ENCODE peak calls at places on chromosomes 7 and 10, in nine cellular contexts. S is AG04450, O is HCT116, M is NCI-H345, V is NCI-H510A treated with DMSO at 0.1 percent for 48 hours, B is PC-3, Y is foreskin fibroblast, U is heart left ventricle, Q is IMR-90. G is an unnamed sample.

GRCh38 chr10:36224431-36224985 is 582.4 kb upstream of the FZD8 start:
- DNase-seq in S (no peak), O (no peak), M (no peak), V (no peak), B (peak), Y (no peak), U (no peak), Q (peak), G (no peak)

GRCh38 chr10:61795551-61795950 is 105.9 kb upstream of the ARID5B start:
- DNase-seq in S (no peak), O (no peak), M (no peak), V (peak), B (peak), Y (no peak), U (no peak), Q (no peak), G (no peak)

GRCh38 chr10:71282323-71282680 is 36.8 kb upstream of the SLC29A3 start:
- DNase-seq in S (no peak), O (no peak), M (no peak), V (no peak), B (no peak), Y (no peak), U (peak), Q (no peak), G (no peak)

GRCh38 chr7:68015098-68015497 is 1018.5 kb downstream of the TYW1 start:
- DNase-seq in S (no peak), O (no peak), M (no peak), V (no peak), B (no peak), Y (no peak), U (no peak), Q (no peak), G (no peak)

GRCh38 chr7:137625197-137625596 is 221.6 kb downstream of the DGKI start:
- DNase-seq in S (no peak), O (peak), M (no peak), V (no peak), B (peak), Y (no peak), U (no peak), Q (peak), G (no peak)

GRCh38 chr7:1802899-1803298 is 132.8 kb downstream of the ELFN1 start:
- DNase-seq in S (no peak), O (no peak), M (no peak), V (no peak), B (no peak), Y (no peak), U (no peak), Q (no peak), G (no peak)

GRCh38 chr7:155533120-155533826 is 13.1 kb downstream of the CNPY1 start:
- DNase-seq in S (no peak), O (no peak), M (peak), V (no peak), B (no peak), Y (peak), U (no peak), Q (no peak), G (no peak)

GRCh38 chr10:9091515-9092093 is 1037.1 kb downstream of the GATA3 start:
- DNase-seq in S (no peak), O (no peak), M (no peak), V (no peak), B (no peak), Y (no peak), U (no peak), Q (no peak), G (peak)

GRCh38 chr7:8751557-8752231 is 318.3 kb downstream of the NXPH1 start:
- DNase-seq in S (no peak), O (no peak), M (peak), V (peak), B (no peak), Y (no peak), U (no peak), Q (no peak), G (no peak)

GRCh38 chr7:31314781-31315180 is 25.7 kb downstream of the NEUROD6 start:
- DNase-seq in S (no peak), O (no peak), M (no peak), V (no peak), B (no peak), Y (no peak), U (no peak), Q (no peak), G (no peak)

GRCh38 chr10:129161184-129161583 is 305.9 kb upstream of the MGMT start:
- DNase-seq in S (no peak), O (no peak), M (no peak), V (no peak), B (peak), Y (peak), U (no peak), Q (peak), G (no peak)

GRCh38 chr10:88071814-88072380 is 208.5 kb downstream of the PTEN start:
- DNase-seq in S (no peak), O (no peak), M (no peak), V (peak), B (no peak), Y (peak), U (peak), Q (no peak), G (no peak)

GRCh38 chr7:100974021-100974420 is 4.7 kb downstream of the MUC12 start:
- DNase-seq in S (no peak), O (no peak), M (no peak), V (no peak), B (peak), Y (peak), U (no peak), Q (no peak), G (no peak)

GRCh38 chr10:73625004-73625883 is 16.0 kb downstream of the MYOZ1 start:
- DNase-seq in S (no peak), O (no peak), M (peak), V (peak), B (peak), Y (peak), U (no peak), Q (peak), G (no peak)

GRCh38 chr7:29612596-29612995 is 49.0 kb downstream of the PRR15 start:
- DNase-seq in S (no peak), O (no peak), M (no peak), V (no peak), B (peak), Y (peak), U (no peak), Q (no peak), G (no peak)

GRCh38 chr10:103884681-103885139 is 29.3 kb upstream of the SH3PXD2A start:
- DNase-seq in S (no peak), O (no peak), M (peak), V (peak), B (peak), Y (peak), U (no peak), Q (peak), G (no peak)

GRCh38 chr7:27097686-27098492 is 2.1 kb upstream of the HOXA1 start:
- DNase-seq in S (no peak), O (no peak), M (no peak), V (no peak), B (peak), Y (no peak), U (no peak), Q (peak), G (no peak)

GRCh38 chr10:44801383-44802327 is 109.5 kb upstream of the TMEM72 start:
- DNase-seq in S (peak), O (peak), M (peak), V (peak), B (peak), Y (peak), U (peak), Q (peak), G (no peak)

GRCh38 chr10:7696545-7696944 is 6.6 kb upstream of the ITIH2 start:
- DNase-seq in S (no peak), O (no peak), M (no peak), V (no peak), B (peak), Y (no peak), U (peak), Q (no peak), G (no peak)

GRCh38 chr10:97426776-97427570 is 982 bp downstream of the PGAM1 start:
- DNase-seq in S (no peak), O (no peak), M (no peak), V (no peak), B (peak), Y (peak), U (no peak), Q (no peak), G (no peak)

GRCh38 chr10:29628912-29629526 is 5.8 kb downstream of the SVIL start:
- DNase-seq in S (no peak), O (no peak), M (no peak), V (no peak), B (no peak), Y (no peak), U (no peak), Q (no peak), G (no peak)

GRCh38 chr10:29355436-29355991 is 66.6 kb downstream of the LYZL1 start:
- DNase-seq in S (no peak), O (no peak), M (no peak), V (no peak), B (no peak), Y (no peak), U (no peak), Q (no peak), G (no peak)

GRCh38 chr7:149811221-149811620 is 27.0 kb upstream of the ZNF862 start:
- DNase-seq in S (no peak), O (no peak), M (no peak), V (no peak), B (no peak), Y (peak), U (no peak), Q (peak), G (no peak)

GRCh38 chr7:42350801-42351200 is 113.8 kb upstream of the GLI3 start:
- DNase-seq in S (no peak), O (no peak), M (no peak), V (no peak), B (peak), Y (no peak), U (peak), Q (no peak), G (no peak)

GRCh38 chr10:92395271-92395670 is 104.3 kb downstream of the MARCHF5 start:
- DNase-seq in S (no peak), O (no peak), M (no peak), V (no peak), B (no peak), Y (no peak), U (no peak), Q (no peak), G (no peak)

GRCh38 chr10:129274928-129275474 is 192.0 kb upstream of the MGMT start:
- DNase-seq in S (no peak), O (no peak), M (no peak), V (no peak), B (no peak), Y (no peak), U (no peak), Q (no peak), G (no peak)

GRCh38 chr7:101099969-101100781 is 14.9 kb downstream of the TRIM56 start:
- DNase-seq in S (peak), O (peak), M (no peak), V (no peak), B (peak), Y (peak), U (peak), Q (peak), G (no peak)

G was measured in CD4-positive, alpha-beta memory T cell.